ENCODE peak calls at places on chromosomes 5 and 9, in seven cellular contexts. N, R, Y, Q, W, B and S are unnamed samples.

GRCh38 chr9:94980947-94981632 is 254.6 kb downstream of the AOPEP start:
- DNase-seq in N (no peak), R (peak; percentile 72), Y (peak; percentile 53), Q (no peak), W (no peak), B (no peak), S (no peak)

GRCh38 chr5:107129051-107129450 is 541.7 kb downstream of the EFNA5 start:
- DNase-seq in N (peak; percentile 43), R (no peak), Y (no peak), Q (no peak), W (no peak), B (no peak), S (no peak)

GRCh38 chr5:4802044-4802443 is 338.1 kb upstream of the ADAMTS16 start:
- DNase-seq in N (no peak), R (peak; percentile 6), Y (no peak), Q (no peak), W (no peak), B (no peak), S (no peak)

GRCh38 chr5:10825897-10826644 is 65.0 kb upstream of the DAP start:
- DNase-seq in N (no peak), R (peak; percentile 59), Y (no peak), Q (no peak), W (peak; percentile 54), B (peak; percentile 10), S (no peak)

GRCh38 chr5:15752886-15753285 is 252.9 kb downstream of the FBXL7 start:
- DNase-seq in N (peak; percentile 51), R (no peak), Y (no peak), Q (peak; percentile 51), W (no peak), B (no peak), S (no peak)

GRCh38 chr5:178069909-178070308 is 43.4 kb upstream of the N4BP3 start:
- DNase-seq in N (peak; percentile 26), R (peak; percentile 79), Y (peak; percentile 76), Q (peak; percentile 41), W (peak; percentile 83), B (peak; percentile 29), S (no peak)

GRCh38 chr9:129391215-129391614 is 213.2 kb upstream of the IER5L start:
- DNase-seq in N (no peak), R (no peak), Y (no peak), Q (no peak), W (no peak), B (no peak), S (no peak)

GRCh38 chr5:113356487-113356886 is 78.3 kb downstream of the TSSK1B start:
- DNase-seq in N (no peak), R (no peak), Y (no peak), Q (no peak), W (no peak), B (no peak), S (no peak)

GRCh38 chr5:143322931-143323330 is 80.6 kb downstream of the NR3C1 start:
- DNase-seq in N (peak; percentile 48), R (no peak), Y (no peak), Q (no peak), W (no peak), B (peak; percentile 36), S (no peak)

GRCh38 chr9:92146610-92147009 is 31.4 kb upstream of the SPTLC1 start:
- DNase-seq in N (peak; percentile 31), R (no peak), Y (no peak), Q (peak; percentile 72), W (no peak), B (no peak), S (no peak)

GRCh38 chr5:109450129-109450877 is 40.5 kb upstream of the PJA2 start:
- DNase-seq in N (no peak), R (no peak), Y (peak; percentile 42), Q (no peak), W (peak; percentile 48), B (no peak), S (no peak)

GRCh38 chr5:40626834-40627233 is 52.9 kb upstream of the PTGER4 start:
- DNase-seq in N (no peak), R (no peak), Y (no peak), Q (no peak), W (no peak), B (no peak), S (no peak)

GRCh38 chr9:133141833-133142594 is 21.0 kb upstream of the RALGDS start:
- DNase-seq in N (no peak), R (no peak), Y (no peak), Q (no peak), W (no peak), B (no peak), S (no peak)

GRCh38 chr9:101536351-101536750 is 2.7 kb downstream of the RNF20 start:
- DNase-seq in N (peak; percentile 48), R (no peak), Y (no peak), Q (peak; percentile 33), W (no peak), B (no peak), S (no peak)

GRCh38 chr5:155459889-155460500 is 446.4 kb downstream of the KIF4B start:
- DNase-seq in N (no peak), R (no peak), Y (no peak), Q (no peak), W (no peak), B (no peak), S (no peak)

GRCh38 chr5:138974227-138975063 is 99.3 kb upstream of the LRRTM2 start:
- DNase-seq in N (peak; percentile 13), R (no peak), Y (no peak), Q (no peak), W (no peak), B (no peak), S (no peak)

GRCh38 chr9:127832248-127832647 is 22.2 kb downstream of the ENG start:
- DNase-seq in N (no peak), R (peak; percentile 51), Y (no peak), Q (no peak), W (no peak), B (no peak), S (no peak)

GRCh38 chr5:135140805-135141204 is 106.8 kb upstream of the PITX1 start:
- DNase-seq in N (peak; percentile 51), R (no peak), Y (no peak), Q (peak; percentile 71), W (no peak), B (peak; percentile 85), S (no peak)

GRCh38 chr9:123150708-123151503 is 117.4 kb downstream of the GPR21 start:
- DNase-seq in N (peak; percentile 41), R (no peak), Y (no peak), Q (no peak), W (no peak), B (no peak), S (no peak)

GRCh38 chr9:33172256-33172678 is 5.1 kb upstream of the B4GALT1 start:
- DNase-seq in N (no peak), R (peak; percentile 95), Y (no peak), Q (no peak), W (no peak), B (peak; percentile 87), S (no peak)

GRCh38 chr5:127229185-127229889 is 61.3 kb upstream of the MEGF10 start:
- DNase-seq in N (peak; percentile 6), R (peak; percentile 57), Y (peak; percentile 56), Q (peak; percentile 30), W (peak; percentile 72), B (peak; percentile 80), S (peak; percentile 12)

GRCh38 chr9:113221003-113221799 is at the start of the genes FKBP15 and SLC31A1:
- DNase-seq in N (peak; percentile 99), R (peak; percentile 99), Y (peak; percentile 99), Q (peak; percentile 99), W (peak; percentile 98), B (peak; percentile 99), S (peak; percentile 99)

GRCh38 chr9:536597-537511 is 304.6 kb upstream of the DMRT1 start:
- DNase-seq in N (no peak), R (no peak), Y (no peak), Q (no peak), W (no peak), B (no peak), S (no peak)

GRCh38 chr5:132663771-132664695 is 6.1 kb downstream of the IL13 start:
- DNase-seq in N (no peak), R (no peak), Y (no peak), Q (peak; percentile 10), W (no peak), B (no peak), S (no peak)

GRCh38 chr5:132271251-132272246 is 14.1 kb downstream of the PDLIM4 start:
- DNase-seq in N (no peak), R (no peak), Y (peak; percentile 67), Q (no peak), W (peak; percentile 66), B (no peak), S (no peak)

GRCh38 chr9:105238302-105238701 is 6.1 kb upstream of the SLC44A1 start:
- DNase-seq in N (no peak), R (no peak), Y (no peak), Q (no peak), W (no peak), B (peak; percentile 15), S (no peak)
- H3K23ac ChIP-seq in N (no peak overlapping the region), R (no peak overlapping the region), Y (no peak overlapping the region), Q (no peak overlapping the region), W (no peak overlapping the region), B (no peak overlapping the region), S (no peak overlapping the region)

GRCh38 chr5:112203229-112203628 is 215.8 kb downstream of the EPB41L4A start:
- DNase-seq in N (no peak), R (no peak), Y (no peak), Q (no peak), W (no peak), B (peak; percentile 14), S (no peak)
- H3K23ac ChIP-seq in N (no peak overlapping the region), R (no peak overlapping the region), Y (no peak overlapping the region), Q (no peak overlapping the region), W (no peak overlapping the region), B (no peak overlapping the region), S (no peak overlapping the region)

GRCh38 chr5:176837707-176838115 is 27.4 kb downstream of the UNC5A start:
- DNase-seq in N (peak; percentile 83), R (peak; percentile 92), Y (peak; percentile 92), Q (peak; percentile 87), W (peak; percentile 95), B (peak; percentile 95), S (peak; percentile 94)
- H3K23ac ChIP-seq in N (no peak overlapping the region), R (no peak overlapping the region), Y (no peak overlapping the region), Q (no peak overlapping the region), W (no peak overlapping the region), B (no peak overlapping the region), S (no peak overlapping the region)

GRCh38 chr5:115510145-115510640 is 34.4 kb downstream of the FEM1C start:
- DNase-seq in N (no peak), R (no peak), Y (no peak), Q (no peak), W (no peak), B (no peak), S (no peak)

GRCh38 chr5:115516372-115516771 is 28.2 kb downstream of the FEM1C start:
- DNase-seq in N (no peak), R (no peak), Y (no peak), Q (no peak), W (no peak), B (no peak), S (no peak)

GRCh38 chr5:115509547-115509946 is 35.0 kb downstream of the FEM1C start:
- DNase-seq in N (no peak), R (no peak), Y (no peak), Q (no peak), W (no peak), B (no peak), S (no peak)

GRCh38 chr5:115511632-115512031 is 32.9 kb downstream of the FEM1C start:
- DNase-seq in N (no peak), R (no peak), Y (no peak), Q (no peak), W (no peak), B (no peak), S (no peak)

DNA sequence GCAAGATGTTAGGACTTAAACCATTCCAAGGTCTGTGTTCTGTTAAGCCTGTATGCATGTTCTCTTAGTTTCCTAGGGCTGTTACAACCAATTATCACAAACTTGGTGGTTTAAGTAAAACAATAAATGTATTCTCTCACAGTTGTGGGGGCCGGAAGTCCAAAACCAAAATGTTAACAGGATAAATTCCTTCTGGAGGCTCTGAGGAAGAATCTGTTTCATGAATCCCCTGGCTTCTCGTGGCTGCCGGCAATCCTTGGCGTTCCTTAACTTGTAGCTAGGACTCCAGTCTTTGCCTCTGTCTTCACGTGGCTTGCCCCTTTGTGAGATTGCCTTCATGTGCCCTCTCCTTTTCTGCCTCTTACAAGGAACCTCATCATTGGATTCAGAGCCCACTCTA is 30.4 kb downstream of the FEM1C start:
- DNase-seq in N (no peak), R (no peak), Y (no peak), Q (no peak), W (no peak), B (no peak), S (no peak)
- H3K23ac ChIP-seq in N (no peak overlapping the region), R (no peak overlapping the region), Y (no peak overlapping the region), Q (no peak overlapping the region), W (no peak overlapping the region), B (no peak overlapping the region), S (no peak overlapping the region)